ENCODE peak calls at places on chromosomes 7 and 10, in seven cellular contexts. One of them, this sample, is unnamed.

GRCh38 chr7:73521636-73522080 is 435 bp downstream of the BAZ1B start:
- DNase-seq in tibial artery: peak
- DNase-seq in AG04450: no peak
- DNase-seq in GM23338: peak
- DNase-seq in thyroid gland: peak
- DNase-seq in uterus: no peak
- DNase-seq in adrenal gland: peak
- DNase-seq in this sample: no peak

GRCh38 chr10:29409241-29410051 is 120.6 kb downstream of the LYZL1 start:
- DNase-seq in tibial artery: peak
- DNase-seq in AG04450: peak
- DNase-seq in GM23338: peak
- DNase-seq in thyroid gland: peak
- DNase-seq in uterus: peak
- DNase-seq in adrenal gland: peak
- DNase-seq in this sample: peak

GRCh38 chr7:8378349-8379019 is 54.9 kb upstream of the NXPH1 start:
- DNase-seq in tibial artery: no peak
- DNase-seq in AG04450: no peak
- DNase-seq in GM23338: no peak
- DNase-seq in thyroid gland: no peak
- DNase-seq in uterus: no peak
- DNase-seq in adrenal gland: no peak
- DNase-seq in this sample: no peak

GRCh38 chr10:93991596-93992284 is 2.0 kb upstream of the PLCE1 start:
- DNase-seq in tibial artery: peak
- DNase-seq in AG04450: no peak
- DNase-seq in GM23338: peak
- DNase-seq in thyroid gland: peak
- DNase-seq in uterus: peak
- DNase-seq in adrenal gland: peak
- DNase-seq in this sample: peak

GRCh38 chr10:100826983-100827818 is 81.8 kb downstream of the PAX2 start:
- DNase-seq in tibial artery: no peak
- DNase-seq in AG04450: no peak
- DNase-seq in GM23338: peak
- DNase-seq in thyroid gland: peak
- DNase-seq in uterus: no peak
- DNase-seq in adrenal gland: peak
- DNase-seq in this sample: no peak

GRCh38 chr7:102004229-102004628 is 186.8 kb downstream of the CUX1 start:
- DNase-seq in tibial artery: no peak
- DNase-seq in AG04450: no peak
- DNase-seq in GM23338: no peak
- DNase-seq in thyroid gland: no peak
- DNase-seq in uterus: peak
- DNase-seq in adrenal gland: no peak
- DNase-seq in this sample: no peak

GRCh38 chr7:778271-778967 is 51.3 kb upstream of the PRKAR1B start:
- DNase-seq in tibial artery: no peak
- DNase-seq in AG04450: no peak
- DNase-seq in GM23338: no peak
- DNase-seq in thyroid gland: no peak
- DNase-seq in uterus: no peak
- DNase-seq in adrenal gland: no peak
- DNase-seq in this sample: no peak

GRCh38 chr7:45713669-45714520 is 139.7 kb downstream of the ADCY1 start:
- DNase-seq in tibial artery: no peak
- DNase-seq in AG04450: no peak
- DNase-seq in GM23338: no peak
- DNase-seq in thyroid gland: no peak
- DNase-seq in uterus: no peak
- DNase-seq in adrenal gland: peak
- DNase-seq in this sample: no peak

GRCh38 chr10:1957057-1957456 is 219.7 kb upstream of the ADARB2 start:
- DNase-seq in tibial artery: no peak
- DNase-seq in AG04450: no peak
- DNase-seq in GM23338: no peak
- DNase-seq in thyroid gland: no peak
- DNase-seq in uterus: no peak
- DNase-seq in adrenal gland: no peak
- DNase-seq in this sample: no peak

GRCh38 chr7:45075871-45076796 is 12.6 kb downstream of the NACAD start:
- DNase-seq in tibial artery: no peak
- DNase-seq in AG04450: no peak
- DNase-seq in GM23338: no peak
- DNase-seq in thyroid gland: no peak
- DNase-seq in uterus: no peak
- DNase-seq in adrenal gland: peak
- DNase-seq in this sample: no peak

GRCh38 chr7:121083790-121084251 is 95.3 kb downstream of the CPED1 start:
- DNase-seq in tibial artery: no peak
- DNase-seq in AG04450: no peak
- DNase-seq in GM23338: no peak
- DNase-seq in thyroid gland: no peak
- DNase-seq in uterus: no peak
- DNase-seq in adrenal gland: no peak
- DNase-seq in this sample: no peak

GRCh38 chr7:22292519-22292918 is 64.4 kb downstream of the RAPGEF5 start:
- DNase-seq in tibial artery: no peak
- DNase-seq in AG04450: no peak
- DNase-seq in GM23338: no peak
- DNase-seq in thyroid gland: no peak
- DNase-seq in uterus: no peak
- DNase-seq in adrenal gland: no peak
- DNase-seq in this sample: no peak

GRCh38 chr10:132497083-132497680 is 40.4 kb upstream of the INPP5A start:
- DNase-seq in tibial artery: peak
- DNase-seq in AG04450: no peak
- DNase-seq in GM23338: no peak
- DNase-seq in thyroid gland: no peak
- DNase-seq in uterus: peak
- DNase-seq in adrenal gland: no peak
- DNase-seq in this sample: no peak

GRCh38 chr7:28048694-28049093 is 131.9 kb downstream of the JAZF1 start:
- DNase-seq in tibial artery: no peak
- DNase-seq in AG04450: no peak
- DNase-seq in GM23338: no peak
- DNase-seq in thyroid gland: no peak
- DNase-seq in uterus: no peak
- DNase-seq in adrenal gland: no peak
- DNase-seq in this sample: no peak

GRCh38 chr7:72336382-72336886 is 75.7 kb downstream of the CALN1 start:
- DNase-seq in tibial artery: no peak
- DNase-seq in AG04450: no peak
- DNase-seq in GM23338: peak
- DNase-seq in thyroid gland: no peak
- DNase-seq in uterus: no peak
- DNase-seq in adrenal gland: no peak
- DNase-seq in this sample: no peak
- H3K27ac ChIP-seq in tibial artery: no peak
- H3K27ac ChIP-seq in AG04450: no peak
- H3K27ac ChIP-seq in GM23338: no peak
- H3K27ac ChIP-seq in thyroid gland: no peak
- H3K27ac ChIP-seq in uterus: no peak
- H3K27ac ChIP-seq in adrenal gland: no peak
- H3K27ac ChIP-seq in this sample: no peak

GRCh38 chr10:44388641-44389040 is 3.7 kb upstream of the CXCL12 start:
- DNase-seq in tibial artery: peak
- DNase-seq in AG04450: no peak
- DNase-seq in GM23338: no peak
- DNase-seq in thyroid gland: no peak
- DNase-seq in uterus: peak
- DNase-seq in adrenal gland: peak
- DNase-seq in this sample: no peak
- TF ChIP-seq CTCF in tibial artery: no peak
- TF ChIP-seq CTCF in AG04450: no peak
- TF ChIP-seq CTCF in GM23338: no peak
- TF ChIP-seq CTCF in thyroid gland: no peak
- TF ChIP-seq CTCF in uterus: no peak
- TF ChIP-seq CTCF in adrenal gland: no peak
- TF ChIP-seq CTCF in this sample: no peak

DNA sequence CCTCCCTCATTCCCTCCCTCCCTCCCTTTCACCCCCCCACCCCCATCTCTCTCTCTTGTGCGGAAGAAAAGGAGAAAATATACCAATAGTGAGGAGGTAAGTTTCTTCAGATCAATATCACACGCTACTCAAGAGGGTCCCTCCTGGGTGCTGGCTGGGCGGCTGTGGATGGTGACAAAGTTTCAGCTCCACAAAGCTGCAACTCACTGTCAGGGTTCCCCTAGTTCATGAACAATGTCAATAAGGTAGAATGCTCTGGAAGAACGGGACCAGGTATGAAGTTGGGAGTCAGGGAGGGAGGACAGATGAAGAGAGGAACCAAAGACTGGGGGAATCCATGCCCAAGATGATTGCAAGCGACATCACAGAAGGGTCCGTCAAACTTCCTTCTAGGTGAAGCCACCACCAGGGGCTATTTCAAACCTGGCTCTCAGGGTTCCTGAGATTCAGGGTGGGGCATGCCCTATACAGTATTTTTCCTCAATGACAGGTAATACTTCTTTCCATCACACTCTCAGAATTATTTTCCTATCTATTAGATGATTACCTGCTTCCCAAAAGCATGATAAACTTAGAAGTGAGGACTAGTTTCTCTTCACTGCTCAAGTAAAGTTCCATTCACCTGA is 1.4 kb upstream of the PDE1C start:
- DNase-seq in tibial artery: no peak
- DNase-seq in AG04450: no peak
- DNase-seq in GM23338: peak
- DNase-seq in thyroid gland: no peak
- DNase-seq in uterus: no peak
- DNase-seq in adrenal gland: no peak
- DNase-seq in this sample: no peak
- H3K4me3 ChIP-seq in tibial artery: peak
- H3K4me3 ChIP-seq in AG04450: peak
- H3K4me3 ChIP-seq in GM23338: peak
- H3K4me3 ChIP-seq in thyroid gland: no peak
- H3K4me3 ChIP-seq in uterus: peak
- H3K4me3 ChIP-seq in adrenal gland: no peak
- H3K4me3 ChIP-seq in this sample: no peak

GRCh38 chr7:152884321-152884720 is 124.8 kb downstream of the ACTR3B start:
- DNase-seq in tibial artery: no peak
- DNase-seq in AG04450: no peak
- DNase-seq in GM23338: no peak
- DNase-seq in thyroid gland: no peak
- DNase-seq in uterus: no peak
- DNase-seq in adrenal gland: no peak
- DNase-seq in this sample: no peak

GRCh38 chr7:152881893-152882292 is 122.3 kb downstream of the ACTR3B start:
- DNase-seq in tibial artery: no peak
- DNase-seq in AG04450: no peak
- DNase-seq in GM23338: no peak
- DNase-seq in thyroid gland: no peak
- DNase-seq in uterus: no peak
- DNase-seq in adrenal gland: no peak
- DNase-seq in this sample: no peak

GRCh38 chr7:152886579-152887117 is 127.1 kb downstream of the ACTR3B start:
- DNase-seq in tibial artery: no peak
- DNase-seq in AG04450: no peak
- DNase-seq in GM23338: no peak
- DNase-seq in thyroid gland: no peak
- DNase-seq in uterus: no peak
- DNase-seq in adrenal gland: peak
- DNase-seq in this sample: no peak

GRCh38 chr7:152883858-152884257 is 124.3 kb downstream of the ACTR3B start:
- DNase-seq in tibial artery: no peak
- DNase-seq in AG04450: no peak
- DNase-seq in GM23338: no peak
- DNase-seq in thyroid gland: no peak
- DNase-seq in uterus: no peak
- DNase-seq in adrenal gland: peak
- DNase-seq in this sample: no peak

DNA sequence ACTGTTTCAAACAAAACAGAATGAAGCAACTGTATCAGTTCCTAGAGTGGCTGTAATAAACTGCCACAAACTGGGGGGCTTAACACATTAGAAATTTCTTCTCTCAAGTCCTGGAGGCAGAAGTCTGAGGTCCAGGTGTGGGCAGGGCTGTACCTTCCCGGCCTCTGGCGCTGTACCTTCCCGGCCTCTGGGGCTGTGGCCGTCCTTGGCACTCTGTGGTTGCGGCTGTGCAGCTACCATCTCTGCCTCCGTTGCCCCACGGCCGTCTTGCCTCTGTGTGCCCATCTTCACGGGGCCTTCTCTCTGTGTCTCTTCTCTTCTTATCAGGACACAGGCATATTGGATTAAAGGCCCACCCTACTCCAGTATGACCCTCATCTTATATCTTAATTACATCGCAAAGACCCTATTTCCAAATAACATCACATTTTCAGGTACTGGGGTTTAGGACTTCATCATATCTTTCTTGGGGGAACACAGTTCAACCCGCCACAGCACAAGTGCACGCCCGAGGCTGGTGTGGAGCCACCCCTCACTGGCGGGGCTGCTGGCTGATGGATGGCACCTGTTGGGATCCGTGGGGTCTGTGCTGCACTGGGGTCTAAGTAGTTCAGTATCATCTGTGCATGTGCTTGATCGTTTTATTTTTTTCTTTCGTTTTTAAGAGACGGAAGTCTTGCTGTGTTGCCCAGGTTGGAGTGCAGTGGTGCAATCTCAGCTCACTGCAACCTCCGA is 123.2 kb downstream of the ACTR3B start:
- DNase-seq in tibial artery: no peak
- DNase-seq in AG04450: no peak
- DNase-seq in GM23338: no peak
- DNase-seq in thyroid gland: no peak
- DNase-seq in uterus: no peak
- DNase-seq in adrenal gland: peak
- DNase-seq in this sample: no peak
- H3K27ac ChIP-seq in tibial artery: no peak
- H3K27ac ChIP-seq in AG04450: no peak
- H3K27ac ChIP-seq in GM23338: no peak
- H3K27ac ChIP-seq in thyroid gland: no peak
- H3K27ac ChIP-seq in uterus: no peak
- H3K27ac ChIP-seq in adrenal gland: no peak
- H3K27ac ChIP-seq in this sample: no peak

GRCh38 chr10:126135177-126135576 is 238.8 kb downstream of the FANK1 start:
- DNase-seq in tibial artery: no peak
- DNase-seq in AG04450: no peak
- DNase-seq in GM23338: peak
- DNase-seq in thyroid gland: no peak
- DNase-seq in uterus: no peak
- DNase-seq in adrenal gland: no peak
- DNase-seq in this sample: no peak
- TF ChIP-seq CTCF in tibial artery: no peak
- TF ChIP-seq CTCF in AG04450: peak
- TF ChIP-seq CTCF in GM23338: peak
- TF ChIP-seq CTCF in thyroid gland: no peak
- TF ChIP-seq CTCF in uterus: no peak
- TF ChIP-seq CTCF in adrenal gland: no peak
- TF ChIP-seq CTCF in this sample: no peak

DNA sequence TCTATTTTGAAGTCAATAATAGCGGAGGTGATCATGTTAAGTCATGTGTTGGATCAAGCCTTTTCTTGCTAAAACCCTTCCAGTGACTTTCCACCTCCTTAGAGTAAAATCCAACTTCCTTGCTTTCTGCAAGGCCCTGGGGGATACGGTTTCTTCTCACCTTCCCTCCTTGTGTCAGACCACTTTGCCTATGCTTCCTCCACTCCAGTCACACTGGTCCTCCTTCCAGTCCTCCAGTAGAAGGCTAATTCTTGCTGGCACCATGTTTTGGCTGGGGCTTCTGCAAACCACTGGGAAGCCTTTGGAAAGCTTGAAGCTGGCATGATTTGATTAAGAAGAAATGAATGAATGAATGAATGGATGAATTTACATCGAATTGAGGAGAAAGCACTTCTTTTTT is 169.5 kb downstream of the PLXDC2 start:
- DNase-seq in tibial artery: no peak
- DNase-seq in AG04450: no peak
- DNase-seq in GM23338: no peak
- DNase-seq in thyroid gland: no peak
- DNase-seq in uterus: no peak
- DNase-seq in adrenal gland: no peak
- DNase-seq in this sample: no peak
- H3K4me3 ChIP-seq in tibial artery: no peak
- H3K4me3 ChIP-seq in AG04450: no peak
- H3K4me3 ChIP-seq in GM23338: peak
- H3K4me3 ChIP-seq in thyroid gland: no peak
- H3K4me3 ChIP-seq in uterus: no peak
- H3K4me3 ChIP-seq in adrenal gland: no peak
- H3K4me3 ChIP-seq in this sample: no peak